ENCODE peak calls at places on chromosomes 13 and 19, in four cellular contexts. One of them, this sample, is unnamed.
A peak's percentile ranks its signal among the peaks of the same experiment; 100 is the strongest.

GRCh38 chr13:83332751-83333150 is 549.5 kb downstream of the SLITRK1 start:
- DNase-seq in Kasumi-1: no peak
- DNase-seq in left ventricle myocardium inferior: no peak
- DNase-seq in ovary: no peak
- DNase-seq in this sample: no peak

GRCh38 chr13:112213467-112214245 is 146.7 kb downstream of the SOX1 start:
- DNase-seq in left ventricle myocardium inferior: no peak
- DNase-seq in ovary: no peak
- DNase-seq in Kasumi-1: no peak
- DNase-seq in this sample: no peak

GRCh38 chr19:9498183-9498902 is at the start of gene ZNF560:
- DNase-seq in left ventricle myocardium inferior: no peak
- DNase-seq in ovary: no peak
- DNase-seq in Kasumi-1: no peak
- DNase-seq in this sample: no peak

GRCh38 chr13:79867248-79867647 is 386.3 kb downstream of the NDFIP2 start:
- DNase-seq in Kasumi-1: peak; percentile 58
- DNase-seq in left ventricle myocardium inferior: no peak
- DNase-seq in ovary: no peak
- DNase-seq in this sample: no peak

GRCh38 chr19:43721469-43722048 is 5.7 kb downstream of the IRGC start:
- DNase-seq in Kasumi-1: no peak
- DNase-seq in left ventricle myocardium inferior: no peak
- DNase-seq in ovary: no peak
- DNase-seq in this sample: no peak

GRCh38 chr13:113625965-113626661 is 31.9 kb downstream of the ATP4B start:
- DNase-seq in left ventricle myocardium inferior: peak; percentile 2
- DNase-seq in ovary: no peak
- DNase-seq in Kasumi-1: no peak
- DNase-seq in this sample: no peak

GRCh38 chr19:38028913-38029565 is 122.0 kb downstream of the SIPA1L3 start:
- DNase-seq in Kasumi-1: peak; percentile 17
- DNase-seq in left ventricle myocardium inferior: no peak
- DNase-seq in ovary: no peak
- DNase-seq in this sample: no peak

GRCh38 chr19:30118760-30119159 is 176.7 kb downstream of the URI1 start:
- DNase-seq in left ventricle myocardium inferior: no peak
- DNase-seq in ovary: no peak
- DNase-seq in Kasumi-1: no peak
- DNase-seq in this sample: no peak

GRCh38 chr13:30982506-30982905 is 50.0 kb downstream of the TEX26 start:
- DNase-seq in left ventricle myocardium inferior: no peak
- DNase-seq in ovary: no peak
- DNase-seq in Kasumi-1: no peak
- DNase-seq in this sample: no peak

GRCh38 chr13:44627441-44627840 is 51.3 kb upstream of the TSC22D1 start:
- DNase-seq in left ventricle myocardium inferior: no peak
- DNase-seq in Kasumi-1: no peak
- DNase-seq in ovary: no peak
- DNase-seq in this sample: no peak

GRCh38 chr13:21399741-21400140 is 59.4 kb downstream of the ZDHHC20 start:
- DNase-seq in Kasumi-1: peak; percentile 9
- DNase-seq in left ventricle myocardium inferior: no peak
- DNase-seq in ovary: no peak
- DNase-seq in this sample: no peak

GRCh38 chr19:54369082-54369691 is 4.5 kb upstream of the LAIR1 start:
- DNase-seq in Kasumi-1: peak; percentile 49
- DNase-seq in ovary: no peak
- DNase-seq in left ventricle myocardium inferior: no peak
- DNase-seq in this sample: no peak

GRCh38 chr13:72341904-72342303 is 385.5 kb downstream of the MZT1 start:
- DNase-seq in left ventricle myocardium inferior: no peak
- DNase-seq in ovary: no peak
- DNase-seq in Kasumi-1: no peak
- DNase-seq in this sample: no peak

GRCh38 chr13:105506463-105506862 is 1029.0 kb downstream of the EFNB2 start:
- DNase-seq in ovary: no peak
- DNase-seq in Kasumi-1: no peak
- DNase-seq in left ventricle myocardium inferior: no peak
- DNase-seq in this sample: no peak

GRCh38 chr13:40113644-40114304 is 458.3 kb downstream of the COG6 start:
- DNase-seq in left ventricle myocardium inferior: no peak
- DNase-seq in Kasumi-1: no peak
- DNase-seq in ovary: no peak
- DNase-seq in this sample: no peak

GRCh38 chr13:68727165-68727564 is 1380.5 kb upstream of the ATXN8OS start:
- DNase-seq in left ventricle myocardium inferior: no peak
- DNase-seq in Kasumi-1: no peak
- DNase-seq in ovary: no peak
- DNase-seq in this sample: no peak

GRCh38 chr19:18340237-18340989 is at the start of gene PGPEP1:
- DNase-seq in ovary: peak; percentile 63
- DNase-seq in left ventricle myocardium inferior: peak; percentile 83
- DNase-seq in Kasumi-1: peak; percentile 41
- DNase-seq in this sample: peak; percentile 90

GRCh38 chr19:7904074-7905020 is 670 bp downstream of the MAP2K7 start:
- DNase-seq in Kasumi-1: peak; percentile 17
- DNase-seq in ovary: peak; percentile 67
- DNase-seq in left ventricle myocardium inferior: no peak
- DNase-seq in this sample: peak; percentile 72

GRCh38 chr19:2330632-2331284 is 2.3 kb downstream of the SPPL2B start:
- DNase-seq in left ventricle myocardium inferior: no peak
- DNase-seq in ovary: no peak
- DNase-seq in Kasumi-1: no peak
- DNase-seq in this sample: no peak

GRCh38 chr13:30143671-30144400 is 163.5 kb downstream of the KATNAL1 start:
- DNase-seq in ovary: no peak
- DNase-seq in left ventricle myocardium inferior: no peak
- DNase-seq in Kasumi-1: no peak
- DNase-seq in this sample: no peak

GRCh38 chr19:51726049-51726448 is 2.3 kb upstream of the HAS1 start:
- DNase-seq in Kasumi-1: no peak
- DNase-seq in left ventricle myocardium inferior: peak; percentile 50
- DNase-seq in ovary: peak; percentile 84
- DNase-seq in this sample: peak; percentile 63